ENCODE peak calls at places on chromosome 14, in seven cellular contexts. R is activated CD8-positive, alpha-beta memory T cell treated with anti-CD3 and anti-CD28 coated beads, Interleukin-2, amount 50 U/mL, for 4 hours; Z is naive thymus-derived CD4-positive, alpha-beta T cell; T is CD8-positive, alpha-beta memory T cell; F is stimulated activated CD4-positive, alpha-beta T cell treated with anti-CD3 and anti-CD28 coated beads, Interleukin-1b, Interleukin-23, amount 100 ng/mL, for 24 hours; H is HTR-8/SVneo; B is uterus. E is an unnamed sample.

GRCh38 chr14:26987734-26988363 is 390.0 kb upstream of the NOVA1 start:
- DNase-seq in F (no peak), B (no peak), H (no peak), Z (no peak), T (no peak), R (no peak), E (no peak)

GRCh38 chr14:99663716-99664635 is 19.0 kb downstream of the HHIPL1 start:
- DNase-seq in T (peak), F (no peak), H (no peak), B (no peak), Z (no peak), R (no peak), E (no peak)

GRCh38 chr14:73749706-73750105 is 35.5 kb upstream of the PNMA1 start:
- DNase-seq in T (peak), H (no peak), F (no peak), B (no peak), Z (no peak), R (no peak), E (no peak)

GRCh38 chr14:95426116-95426475 is 90.4 kb downstream of the SYNE3 start:
- DNase-seq in Z (no peak), F (no peak), B (no peak), T (no peak), R (no peak), H (no peak), E (no peak)

GRCh38 chr14:54515670-54516069 is 6.0 kb downstream of the CGRRF1 start:
- DNase-seq in Z (no peak), T (no peak), F (no peak), H (no peak), B (no peak), R (no peak), E (no peak)

GRCh38 chr14:61269321-61270083 is 11.6 kb downstream of the TMEM30B start:
- DNase-seq in Z (peak), F (peak), B (peak), R (peak), T (peak), H (peak), E (peak)

GRCh38 chr14:59283380-59283779 is 94.9 kb downstream of the DAAM1 start:
- DNase-seq in B (no peak), Z (no peak), H (no peak), T (no peak), R (no peak), F (no peak), E (no peak)

GRCh38 chr14:99333214-99333613 is 61.2 kb upstream of the BCL11B start:
- DNase-seq in T (no peak), B (no peak), R (no peak), Z (no peak), H (no peak), F (no peak), E (no peak)

GRCh38 chr14:65131176-65131765 is 29.0 kb upstream of the MAX start:
- DNase-seq in H (peak), Z (no peak), B (no peak), F (no peak), R (no peak), T (no peak), E (no peak)

GRCh38 chr14:85572845-85573244 is 42.9 kb downstream of the FLRT2 start:
- DNase-seq in T (no peak), F (no peak), R (no peak), H (peak), Z (no peak), B (no peak), E (no peak)

GRCh38 chr14:85415015-85415712 is 114.8 kb upstream of the FLRT2 start:
- DNase-seq in H (peak), T (no peak), F (no peak), Z (no peak), B (peak), R (no peak), E (peak)

GRCh38 chr14:68945585-68946289 is 33.4 kb downstream of the ACTN1 start:
- DNase-seq in B (peak), H (no peak), T (no peak), F (no peak), Z (no peak), R (no peak), E (no peak)

GRCh38 chr14:68379510-68380303 is 413.2 kb downstream of the ZFP36L1 start:
- DNase-seq in H (no peak), F (no peak), T (no peak), Z (peak), B (no peak), R (peak), E (no peak)

GRCh38 chr14:92009604-92010003 is 30.3 kb downstream of the TRIP11 start:
- DNase-seq in B (no peak), F (no peak), Z (no peak), H (no peak), R (no peak), T (no peak), E (no peak)

GRCh38 chr14:31068235-31068634 is 42.1 kb upstream of the STRN3 start:
- DNase-seq in R (no peak), F (no peak), B (no peak), Z (no peak), T (no peak), H (no peak), E (no peak)

GRCh38 chr14:93926873-93927571 is at the start of gene FAM181A:
- DNase-seq in F (no peak), R (no peak), H (no peak), B (no peak), T (no peak), Z (no peak), E (no peak)

GRCh38 chr14:72986214-72986613 is 40.7 kb downstream of the ZFYVE1 start:
- DNase-seq in R (no peak), F (no peak), T (no peak), H (no peak), Z (no peak), B (no peak), E (no peak)

GRCh38 chr14:69323266-69323966 is 63.5 kb downstream of the GALNT16 start:
- DNase-seq in T (no peak), B (peak), R (no peak), Z (no peak), F (no peak), H (no peak), E (peak)

GRCh38 chr14:56422703-56423213 is 156.8 kb upstream of the TMEM260 start:
- DNase-seq in Z (peak), B (peak), F (no peak), H (peak), T (no peak), R (no peak), E (peak)

GRCh38 chr14:23520899-23521521 is 30.6 kb downstream of the ZFHX2 start:
- DNase-seq in Z (no peak), B (no peak), H (no peak), T (no peak), F (no peak), R (no peak), E (no peak)

GRCh38 chr14:52272375-52272774 is 4.9 kb downstream of the PTGDR start:
- DNase-seq in R (no peak), F (no peak), B (no peak), H (peak), Z (no peak), T (no peak), E (no peak)

GRCh38 chr14:91484186-91484585 is 25.9 kb downstream of the PPP4R3A start:
- DNase-seq in Z (no peak), R (no peak), B (no peak), F (no peak), T (no peak), H (no peak), E (no peak)

GRCh38 chr14:103220134-103220981 is 97.1 kb downstream of the TNFAIP2 start:
- DNase-seq in H (no peak), Z (no peak), T (no peak), R (no peak), B (no peak), F (no peak), E (no peak)

GRCh38 chr14:77026930-77027537 is 1.5 kb downstream of the IRF2BPL start:
- DNase-seq in Z (peak), H (no peak), T (peak), F (no peak), B (peak), R (peak), E (peak)

GRCh38 chr14:65849096-65849495 is 436.6 kb downstream of the FUT8 start:
- DNase-seq in R (no peak), B (no peak), T (no peak), Z (no peak), H (no peak), F (no peak), E (no peak)